ENCODE peak calls at places on chromosomes 4 and X, in four cellular contexts. N is erythroblast, W is sigmoid colon, X is adrenal gland. I is an unnamed sample.

GRCh38 chrX:17805120-17805519 is 56.0 kb downstream of the RAI2 start:
- DNase-seq in N (no peak), W (no peak), X (no peak), I (no peak)

GRCh38 chrX:68461541-68461940 is 28.2 kb upstream of the OPHN1 start:
- DNase-seq in N (no peak), W (no peak), X (no peak), I (peak; percentile 22)

GRCh38 chrX:22063284-22063683 is 31.2 kb downstream of the PHEX start:
- DNase-seq in N (no peak), W (no peak), X (no peak), I (no peak)

GRCh38 chrX:97854071-97854470 is 970.4 kb downstream of the RPA4 start:
- DNase-seq in N (no peak), W (no peak), X (no peak), I (no peak)

GRCh38 chr4:139919513-139919912 is 234.5 kb downstream of the MAML3 start:
- DNase-seq in N (no peak), W (no peak), X (no peak), I (peak; percentile 65)

GRCh38 chr4:85496933-85497332 is 22.0 kb downstream of the ARHGAP24 start:
- DNase-seq in N (no peak), W (no peak), X (no peak), I (peak; percentile 39)

GRCh38 chr4:19883841-19884240 is 367.9 kb upstream of the SLIT2 start:
- DNase-seq in N (no peak), W (no peak), X (no peak), I (peak; percentile 65)

GRCh38 chrX:39205467-39205866 is 404.2 kb downstream of the MID1IP1 start:
- DNase-seq in N (no peak), W (no peak), X (no peak), I (no peak)

GRCh38 chr4:147599764-147600163 is 17.4 kb upstream of the TMEM184C start:
- DNase-seq in N (no peak), W (no peak), X (no peak), I (peak; percentile 71)

GRCh38 chrX:10579018-10579752 is 41.2 kb downstream of the MID1 start:
- DNase-seq in N (no peak), W (no peak), X (no peak), I (peak; percentile 78)

GRCh38 chr4:161291222-161291621 is 872.6 kb downstream of the FSTL5 start:
- DNase-seq in N (no peak), W (no peak), X (no peak), I (no peak)

GRCh38 chrX:337331-337831 is 18.8 kb upstream of the GTPBP6 start:
- DNase-seq in N (no peak), W (peak; percentile 57), X (no peak), I (no peak)

GRCh38 chr4:86106475-86106874 is 253.4 kb downstream of the MAPK10 start:
- DNase-seq in N (no peak), W (no peak), X (no peak), I (no peak)

GRCh38 chrX:96407501-96407900 is 277.1 kb upstream of the DIAPH2 start:
- DNase-seq in N (no peak), W (no peak), X (peak; percentile 18), I (peak; percentile 80)

GRCh38 chr4:74098628-74098995 is 383 bp downstream of the CXCL2 start:
- DNase-seq in N (peak; percentile 33), W (peak; percentile 68), X (no peak), I (no peak)

GRCh38 chr4:73222466-73223257 is 35.9 kb downstream of the ANKRD17 start:
- DNase-seq in N (peak; percentile 92), W (peak; percentile 68), X (peak; percentile 82), I (peak; percentile 97)

GRCh38 chr4:15333692-15334633 is 93.9 kb upstream of the C1QTNF7 start:
- DNase-seq in N (no peak), W (no peak), X (no peak), I (no peak)

GRCh38 chr4:87058272-87059073 is 123.7 kb downstream of the AFF1 start:
- DNase-seq in N (peak; percentile 44), W (no peak), X (no peak), I (no peak)

GRCh38 chr4:176256921-176257320 is 12.1 kb downstream of the ASB5 start:
- DNase-seq in N (no peak), W (no peak), X (no peak), I (peak; percentile 39)

GRCh38 chrX:29880977-29881376 is 334.4 kb upstream of the MAGEB2 start:
- DNase-seq in N (no peak), W (no peak), X (no peak), I (no peak)

GRCh38 chr4:95550566-95550965 is 1.8 kb upstream of the UNC5C start:
- DNase-seq in N (no peak), W (no peak), X (no peak), I (no peak)

GRCh38 chr4:95546866-95547707 is 1.7 kb downstream of the UNC5C start:
- DNase-seq in N (no peak), W (no peak), X (no peak), I (no peak)

GRCh38 chr4:95547708-95548471 is 883 bp downstream of the UNC5C start:
- DNase-seq in N (peak; percentile 3), W (peak; percentile 65), X (peak; percentile 52), I (no peak)

GRCh38 chr4:95549246-95550138 is 719 bp upstream of the UNC5C start:
- DNase-seq in N (peak; percentile 21), W (peak; percentile 62), X (no peak), I (peak; percentile 19)

DNA sequence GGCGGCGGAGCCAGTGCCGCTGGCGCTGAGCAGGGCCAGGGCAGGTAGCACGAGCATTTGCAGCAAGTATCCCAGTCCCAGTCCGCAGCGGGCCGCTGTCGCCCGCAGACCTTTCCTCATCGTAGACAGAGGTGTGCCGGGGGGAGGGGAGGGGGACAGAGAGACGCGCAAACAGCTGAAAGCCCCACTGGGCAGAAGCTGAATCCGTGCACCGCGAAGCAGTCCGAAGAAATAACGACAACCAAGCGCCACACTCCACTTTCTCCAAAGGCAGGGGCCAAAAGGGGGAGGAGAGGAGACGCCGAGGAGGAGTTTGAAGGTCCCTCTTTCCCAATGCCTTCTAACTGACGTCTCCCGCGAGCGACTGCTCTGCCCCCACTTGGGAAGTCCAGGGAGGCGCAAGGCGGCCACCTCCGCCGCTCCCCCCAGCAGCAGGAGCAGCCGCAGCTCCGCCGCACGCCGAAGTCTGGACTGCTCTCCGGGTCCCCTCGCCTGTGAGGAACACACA is at the start of gene UNC5C:
- DNase-seq in N (peak; percentile 13), W (peak; percentile 88), X (peak; percentile 89), I (no peak)
- TF ChIP-seq POLR2A in N (no peak), W (peak; percentile 29), X (peak; percentile 75), I (no peak)

DNA sequence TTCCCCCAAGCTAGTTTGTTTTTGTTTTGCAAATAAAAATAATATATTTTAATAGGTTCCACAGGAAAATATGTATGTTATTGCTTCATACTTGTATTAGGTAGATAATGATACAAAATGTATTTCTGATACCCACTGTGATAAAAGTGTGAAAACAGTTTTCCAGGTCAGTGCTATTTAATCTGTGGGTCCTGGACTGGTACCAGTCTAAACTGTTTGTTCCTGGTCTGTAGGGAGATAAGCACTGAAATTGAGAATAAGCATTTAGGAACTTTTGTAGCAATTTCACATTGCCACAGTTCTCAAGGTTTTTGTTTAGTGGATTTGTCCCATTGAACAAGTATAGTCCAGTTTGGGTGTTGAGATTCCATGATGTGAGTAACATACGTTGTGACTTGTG is 110.5 kb downstream of the PDLIM5 start:
- DNase-seq in N (no peak), W (no peak), X (no peak), I (no peak)
- TF ChIP-seq POLR2A in N (no peak), W (no peak), X (no peak), I (no peak)

GRCh38 chr4:80202784-80203553 is 5.7 kb downstream of the PRDM8 start:
- DNase-seq in N (peak; percentile 31), W (peak; percentile 72), X (no peak), I (peak; percentile 35)
- TF ChIP-seq POLR2A in N (no peak), W (no peak), X (no peak), I (no peak)

DNA sequence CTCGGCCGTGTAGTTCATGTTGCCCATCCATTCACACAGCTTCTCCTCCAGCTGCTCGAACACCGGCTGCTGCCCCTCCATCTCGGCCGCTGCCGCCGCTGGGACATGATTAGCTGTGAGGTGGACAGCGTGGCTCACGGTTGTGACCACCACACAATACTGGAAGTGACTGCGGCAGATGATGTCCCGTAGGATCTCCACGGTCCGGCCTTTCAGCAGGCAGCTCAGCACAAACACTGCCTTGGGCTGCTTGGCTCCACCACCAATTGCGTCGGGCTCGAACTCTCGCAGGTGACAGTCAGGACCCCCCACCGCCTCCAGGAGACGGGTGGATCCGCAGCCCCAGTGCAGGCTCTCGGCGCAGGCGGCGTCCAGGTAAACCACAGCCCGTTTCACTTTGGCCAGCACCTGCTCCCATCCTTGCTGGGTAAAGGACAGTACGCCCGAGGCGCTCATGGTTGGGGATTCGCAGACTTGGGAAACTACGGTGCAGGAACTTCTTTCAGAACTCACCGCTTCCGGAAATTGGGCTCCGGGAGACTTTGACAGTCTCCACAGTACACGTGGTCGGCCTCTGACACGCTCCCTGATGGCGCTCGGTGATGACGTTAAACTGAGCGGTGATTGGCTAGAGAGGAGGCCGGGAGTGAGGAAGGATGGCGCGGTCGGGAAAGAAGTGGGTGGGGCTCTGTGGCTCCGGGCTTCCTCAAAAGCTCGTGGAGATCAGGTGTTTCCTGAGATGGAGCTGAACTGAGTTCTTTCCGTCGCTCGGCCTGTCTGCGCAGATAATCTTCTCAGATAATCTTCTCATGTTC is at the start of gene SCFD2:
- DNase-seq in N (peak; percentile 95), W (peak; percentile 98), X (peak; percentile 98), I (peak; percentile 97)
- TF ChIP-seq POLR2A in N (peak; percentile 67), W (no peak), X (no peak), I (peak; percentile 36)

GRCh38 chr4:154205471-154205870 is 286.1 kb downstream of the DCHS2 start:
- DNase-seq in N (no peak), W (no peak), X (no peak), I (no peak)
- TF ChIP-seq POLR2A in N (no peak), W (no peak), X (no peak), I (no peak)

GRCh38 chrX:53681661-53682060 is 4.9 kb downstream of the HUWE1 start:
- DNase-seq in N (no peak), W (no peak), X (no peak), I (peak; percentile 14)

GRCh38 chrX:53684415-53685192 is 1.9 kb downstream of the HUWE1 start:
- DNase-seq in N (no peak), W (no peak), X (no peak), I (no peak)

GRCh38 chrX:53683556-53684414 is 2.7 kb downstream of the HUWE1 start:
- DNase-seq in N (peak; percentile 99), W (peak; percentile 98), X (peak; percentile 95), I (peak; percentile 98)

GRCh38 chrX:53685711-53686110 is 808 bp downstream of the HUWE1 start:
- DNase-seq in N (peak; percentile 50), W (no peak), X (no peak), I (peak; percentile 1)

DNA sequence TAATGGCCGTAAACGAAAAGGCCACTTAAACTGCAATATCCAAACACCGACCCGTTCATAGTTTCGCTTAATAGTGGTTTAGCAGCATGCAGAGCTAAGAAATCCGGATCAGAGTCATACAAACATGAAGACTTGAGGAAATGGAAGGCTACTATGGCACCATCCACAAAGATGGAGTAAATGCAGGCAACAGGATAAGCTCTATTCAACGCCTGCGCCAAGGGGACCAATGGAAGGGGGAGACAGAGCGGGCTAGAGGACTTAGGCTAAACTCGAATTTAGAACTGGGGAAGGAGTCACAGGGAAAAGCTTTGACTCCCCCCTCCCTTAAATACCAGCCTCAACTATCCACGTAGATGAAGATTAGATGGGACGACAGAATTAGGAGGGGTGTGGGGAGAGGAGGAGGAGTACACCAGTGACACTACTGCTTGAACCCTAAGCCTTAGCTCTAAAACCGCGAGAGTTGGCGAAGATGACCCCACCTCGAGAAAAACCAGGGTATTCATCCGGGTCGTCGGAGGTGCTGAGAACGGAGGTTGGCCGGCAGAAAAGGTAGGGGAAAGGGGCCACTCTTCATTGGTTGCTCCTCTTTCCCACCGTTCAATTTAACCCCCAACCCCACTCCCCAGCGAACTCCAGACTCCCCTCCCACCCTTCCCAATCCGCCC is 3.5 kb downstream of the HUWE1 start:
- DNase-seq in N (peak; percentile 74), W (peak; percentile 65), X (peak; percentile 58), I (peak; percentile 50)
- TF ChIP-seq POLR2A in N (no peak), W (no peak), X (no peak), I (no peak)

I was measured in IMR-90.